ENCODE peak calls at places on chromosomes 7 and 10, in ten cellular contexts. R is fibroblast of the conjunctiva; Y is epithelial cell of esophagus; O is ascending aorta; T is NCI-H146; D is kidney tubule cell; Q is NCI-H1930; M is C1 segment of cervical spinal cord; A is fibroblast of the aortic adventitia; H is stimulated activated CD4-positive, alpha-beta T cell treated with anti-CD3 and anti-CD28 coated beads, TNF-alpha, amount 100 ng/mL, for 24 hours. G is an unnamed sample.

GRCh38 chr10:22805304-22805703 is 90.9 kb upstream of the PIP4K2A start:
- DNase-seq in A (peak), H (no peak), M (peak), R (no peak), Q (no peak), O (no peak), D (peak), Y (no peak), T (peak), G (no peak)

GRCh38 chr7:128171342-128171918 is 69.6 kb upstream of the LEP start:
- DNase-seq in O (peak), M (no peak), A (no peak), Q (no peak), T (no peak), D (no peak), Y (no peak), H (no peak), R (no peak), G (no peak)

GRCh38 chr7:115230882-115231508 is 309.1 kb downstream of the MDFIC start:
- DNase-seq in D (peak), A (peak), T (no peak), M (no peak), Q (no peak), H (no peak), Y (peak), R (peak), O (no peak), G (no peak)

GRCh38 chr10:7563770-7564169 is 103.0 kb downstream of the ITIH5 start:
- DNase-seq in Y (no peak), D (no peak), A (no peak), T (no peak), M (peak), Q (no peak), H (no peak), O (no peak), R (no peak), G (no peak)

GRCh38 chr7:114842551-114843065 is 79.3 kb upstream of the MDFIC start:
- DNase-seq in T (no peak), M (no peak), H (no peak), D (peak), R (no peak), A (no peak), Q (no peak), O (no peak), Y (no peak), G (no peak)

GRCh38 chr7:29609162-29610030 is 45.8 kb downstream of the PRR15 start:
- DNase-seq in T (peak), D (peak), M (no peak), A (peak), R (no peak), Q (peak), O (no peak), Y (peak), H (no peak), G (no peak)

GRCh38 chr7:33250421-33250827 is 121.1 kb downstream of the BBS9 start:
- DNase-seq in R (peak), Y (no peak), A (peak), O (no peak), Q (no peak), D (no peak), H (no peak), M (no peak), T (no peak), G (no peak)

GRCh38 chr10:114544045-114544659 is 113.9 kb downstream of the ABLIM1 start:
- DNase-seq in T (no peak), Y (peak), O (peak), Q (no peak), H (peak), R (no peak), A (no peak), M (no peak), D (peak), G (no peak)

GRCh38 chr10:22625511-22626288 is 88.7 kb downstream of the PIP4K2A start:
- DNase-seq in R (no peak), A (no peak), H (no peak), M (no peak), Y (no peak), T (no peak), D (no peak), O (no peak), Q (no peak), G (no peak)

GRCh38 chr10:121831237-121831636 is 96.6 kb downstream of the ATE1 start:
- DNase-seq in D (no peak), Q (no peak), H (no peak), A (no peak), T (no peak), R (no peak), M (no peak), O (no peak), Y (no peak), G (no peak)

GRCh38 chr7:38709123-38709522 is 78.0 kb upstream of the AMPH start:
- DNase-seq in A (no peak), D (no peak), Q (no peak), T (no peak), R (no peak), Y (no peak), O (no peak), H (no peak), M (no peak), G (no peak)

GRCh38 chr10:77082601-77083252 is 554.9 kb downstream of the KCNMA1 start:
- DNase-seq in T (no peak), Q (no peak), O (no peak), R (peak), Y (no peak), H (no peak), D (no peak), A (peak), M (no peak), G (no peak)

GRCh38 chr10:71748671-71749191 is 24.6 kb downstream of the VSIR start:
- DNase-seq in A (peak), T (no peak), O (peak), H (peak), D (no peak), Y (no peak), R (no peak), M (peak), Q (no peak), G (no peak)

GRCh38 chr7:127876393-127876792 is 154.8 kb downstream of the LRRC4 start:
- DNase-seq in Y (peak), M (no peak), Q (no peak), H (no peak), A (peak), T (no peak), D (no peak), O (no peak), R (no peak), G (no peak)

GRCh38 chr7:37990337-37990736 is 69.9 kb downstream of the EPDR1 start:
- DNase-seq in M (no peak), Y (no peak), Q (no peak), H (no peak), D (no peak), A (no peak), O (no peak), T (no peak), R (no peak), G (no peak)

GRCh38 chr10:69089638-69090599 is 2.0 kb downstream of the SRGN start:
- DNase-seq in Y (no peak), M (no peak), R (no peak), A (peak), Q (no peak), O (peak), D (no peak), T (no peak), H (peak), G (no peak)

GRCh38 chr7:35875292-35875691 is 74.4 kb downstream of the SEPTIN7 start:
- DNase-seq in M (no peak), A (peak), D (peak), R (no peak), O (no peak), H (no peak), Y (peak), Q (no peak), T (no peak), G (no peak)

GRCh38 chr7:18226598-18226997 is 199.0 kb upstream of the PRPS1L1 start:
- DNase-seq in O (no peak), Y (no peak), D (no peak), H (no peak), T (no peak), R (no peak), M (no peak), A (no peak), Q (no peak), G (no peak)

GRCh38 chr10:49579621-49580020 is 30.5 kb upstream of the SLC18A3 start:
- DNase-seq in H (no peak), Q (no peak), R (no peak), Y (no peak), D (no peak), A (peak), O (no peak), M (no peak), T (no peak), G (no peak)

GRCh38 chr10:102450374-102451104 is 804 bp downstream of the C10orf95 start:
- DNase-seq in Y (peak), M (peak), H (peak), R (no peak), Q (peak), O (peak), T (peak), A (peak), D (peak), G (no peak)

GRCh38 chr7:155216475-155217272 is 81.0 kb upstream of the INSIG1 start:
- DNase-seq in T (no peak), A (peak), M (no peak), R (no peak), O (no peak), H (no peak), Q (no peak), Y (no peak), D (no peak), G (no peak)

G was measured in cerebellar nuclear complex.